ENCODE peak calls at places on chromosome X, in seven cellular contexts. M is gastrocnemius medialis; D is stimulated activated CD4-positive, alpha-beta T cell treated with anti-CD3 and anti-CD28 coated beads, Interleukin-12 subunit alpha, Interleukin-12 subunit beta, amount 100 ng/mL, for 24 hours; G is IMR-90; O is occipital lobe; Q is NCI-H524; K is cardiac muscle cell. C is an unnamed sample.

GRCh38 chrX:88439935-88440334 is 307.1 kb upstream of the CPXCR1 start:
- DNase-seq in M (no peak), D (no peak), G (no peak), O (no peak), Q (no peak), K (no peak), C (no peak)

GRCh38 chrX:11757729-11758399 is at the start of gene MSL3:
- DNase-seq in M (peak; percentile 23), D (no peak), G (peak; percentile 61), O (peak; percentile 58), Q (peak; percentile 75), K (peak; percentile 78), C (no peak)

GRCh38 chrX:40504801-40505605 is 75.8 kb upstream of the ATP6AP2 start:
- DNase-seq in M (no peak), D (no peak), G (peak; percentile 86), O (no peak), Q (no peak), K (peak; percentile 84), C (peak; percentile 29)

GRCh38 chrX:1398431-1399340 is 6.8 kb upstream of the SLC25A6 start:
- DNase-seq in M (no peak), D (no peak), G (peak; percentile 16), O (no peak), Q (no peak), K (peak; percentile 34), C (no peak)

GRCh38 chrX:10103023-10103422 is 53.8 kb upstream of the CLCN4 start:
- DNase-seq in M (no peak), D (no peak), G (peak; percentile 24), O (no peak), Q (no peak), K (peak; percentile 39), C (no peak)

GRCh38 chrX:133838761-133839676 is 146.4 kb downstream of the GPC3 start:
- DNase-seq in M (no peak), D (no peak), G (peak; percentile 28), O (no peak), Q (peak; percentile 68), K (peak; percentile 53), C (peak; percentile 1)

GRCh38 chrX:119686087-119686639 is 6.8 kb downstream of the SEPTIN6 start:
- DNase-seq in M (no peak), D (no peak), G (no peak), O (no peak), Q (peak; percentile 85), K (peak; percentile 39), C (no peak)

GRCh38 chrX:7759832-7760231 is 83.1 kb upstream of the VCX start:
- DNase-seq in M (no peak), D (no peak), G (no peak), O (no peak), Q (no peak), K (no peak), C (no peak)

GRCh38 chrX:150438165-150438564 is 75.0 kb downstream of the MAMLD1 start:
- DNase-seq in M (no peak), D (no peak), G (peak; percentile 45), O (no peak), Q (no peak), K (peak; percentile 28), C (no peak)

GRCh38 chrX:22481436-22481835 is 208.7 kb downstream of the CBLL2 start:
- DNase-seq in M (no peak), D (no peak), G (peak; percentile 2), O (no peak), Q (no peak), K (no peak), C (no peak)

GRCh38 chrX:42241421-42241820 is 318.1 kb upstream of the CASK start:
- DNase-seq in M (no peak), D (no peak), G (no peak), O (no peak), Q (no peak), K (peak; percentile 13), C (no peak)

GRCh38 chrX:73850124-73851013 is 287.4 kb downstream of the CHIC1 start:
- DNase-seq in M (no peak), D (no peak), G (peak; percentile 38), O (no peak), Q (peak; percentile 39), K (peak; percentile 34), C (no peak)

GRCh38 chrX:38175140-38175539 is 45.5 kb downstream of the SRPX start:
- DNase-seq in M (no peak), D (no peak), G (peak; percentile 28), O (no peak), Q (peak; percentile 61), K (no peak), C (no peak)

GRCh38 chrX:149539283-149540132 is 1.3 kb upstream of the EOLA1 start:
- DNase-seq in M (peak; percentile 73), D (peak; percentile 50), G (peak; percentile 90), O (peak; percentile 82), Q (peak; percentile 93), K (peak; percentile 96), C (peak; percentile 51)

GRCh38 chrX:55710701-55711100 is 6.8 kb upstream of the RRAGB start:
- DNase-seq in M (no peak), D (no peak), G (no peak), O (no peak), Q (no peak), K (peak; percentile 47), C (no peak)

GRCh38 chrX:111376897-111377601 is 34.9 kb downstream of the DCX start:
- DNase-seq in M (no peak), D (no peak), G (no peak), O (no peak), Q (peak; percentile 68), K (no peak), C (no peak)

GRCh38 chrX:46180258-46180687 is 364.9 kb downstream of the ZNF674 start:
- DNase-seq in M (no peak), D (no peak), G (peak; percentile 47), O (no peak), Q (peak; percentile 27), K (peak; percentile 89), C (peak; percentile 72)

GRCh38 chrX:33211356-33212254 is at the start of gene DMD:
- DNase-seq in M (peak; percentile 49), D (no peak), G (peak; percentile 84), O (peak; percentile 8), Q (no peak), K (peak; percentile 86), C (no peak)